ENCODE peak calls at places on chromosomes 3 and 15, in six cellular contexts. U, X, L, V, A and Y are unnamed samples.

GRCh38 chr15:70182858-70183695 is 85.4 kb upstream of the TLE3 start:
- DNase-seq in U (peak; percentile 52), X (no peak), L (no peak), V (no peak), A (no peak), Y (no peak)

GRCh38 chr3:171991166-171991565 is 48.2 kb upstream of the FNDC3B start:
- DNase-seq in U (no peak), X (no peak), L (no peak), V (no peak), A (no peak), Y (no peak)

GRCh38 chr3:64647825-64648224 is 40.0 kb downstream of the ADAMTS9 start:
- DNase-seq in U (no peak), X (no peak), L (no peak), V (no peak), A (no peak), Y (no peak)

GRCh38 chr3:47464603-47465002 is 11.1 kb downstream of the SCAP start:
- DNase-seq in U (no peak), X (no peak), L (no peak), V (no peak), A (no peak), Y (no peak)

GRCh38 chr3:78751266-78751665 is 1016.5 kb downstream of the ROBO1 start:
- DNase-seq in U (no peak), X (no peak), L (no peak), V (no peak), A (no peak), Y (no peak)

GRCh38 chr15:73601449-73602425 is 31.5 kb downstream of the NPTN start:
- DNase-seq in U (peak; percentile 66), X (no peak), L (no peak), V (peak; percentile 22), A (no peak), Y (no peak)

GRCh38 chr3:134036291-134036690 is 6.6 kb upstream of the SLCO2A1 start:
- DNase-seq in U (no peak), X (no peak), L (no peak), V (no peak), A (no peak), Y (no peak)

GRCh38 chr3:135802171-135802570 is 163.4 kb upstream of the PPP2R3A start:
- DNase-seq in U (no peak), X (no peak), L (no peak), V (no peak), A (no peak), Y (no peak)

GRCh38 chr3:57852896-57853295 is 96.8 kb downstream of the SLMAP start:
- DNase-seq in U (peak; percentile 65), X (no peak), L (no peak), V (no peak), A (no peak), Y (no peak)

GRCh38 chr3:109265300-109265699 is 51.0 kb downstream of the DPPA2 start:
- DNase-seq in U (peak; percentile 34), X (no peak), L (no peak), V (no peak), A (no peak), Y (no peak)

GRCh38 chr3:71962561-71963240 is 177.8 kb upstream of the PROK2 start:
- DNase-seq in U (no peak), X (no peak), L (no peak), V (no peak), A (no peak), Y (no peak)

GRCh38 chr15:84981711-84982300 is at the start of gene PDE8A:
- DNase-seq in U (peak; percentile 58), X (no peak), L (no peak), V (peak; percentile 70), A (peak; percentile 27), Y (no peak)

GRCh38 chr15:87826119-87826730 is 430.3 kb downstream of the NTRK3 start:
- DNase-seq in U (no peak), X (no peak), L (no peak), V (no peak), A (no peak), Y (no peak)

GRCh38 chr15:72231847-72232461 is 964 bp upstream of the PKM start:
- DNase-seq in U (peak; percentile 90), X (no peak), L (no peak), V (peak; percentile 47), A (peak; percentile 65), Y (no peak)

GRCh38 chr15:40096094-40096876 is 12.4 kb downstream of the BMF start:
- DNase-seq in U (no peak), X (no peak), L (no peak), V (no peak), A (no peak), Y (no peak)

GRCh38 chr3:89845053-89845452 is 737.6 kb downstream of the EPHA3 start:
- DNase-seq in U (no peak), X (no peak), L (no peak), V (no peak), A (no peak), Y (no peak)

GRCh38 chr3:49165771-49166751 is at the start of gene CCDC71:
- DNase-seq in U (peak; percentile 73), X (peak; percentile 41), L (peak; percentile 60), V (peak; percentile 82), A (peak; percentile 65), Y (peak; percentile 86)

GRCh38 chr3:193960485-193961172 is 175.3 kb upstream of the HES1 start:
- DNase-seq in U (no peak), X (no peak), L (no peak), V (no peak), A (no peak), Y (no peak)

GRCh38 chr3:112687621-112688020 is 46.7 kb upstream of the CCDC80 start:
- DNase-seq in U (no peak), X (no peak), L (no peak), V (no peak), A (no peak), Y (no peak)

GRCh38 chr15:25597576-25597975 is 158.8 kb upstream of the UBE3A start:
- DNase-seq in U (no peak), X (no peak), L (no peak), V (no peak), A (no peak), Y (no peak)

GRCh38 chr3:127208483-127209100 is 15.7 kb downstream of the PRR23E start:
- DNase-seq in U (no peak), X (no peak), L (no peak), V (no peak), A (no peak), Y (no peak)

GRCh38 chr3:99708207-99708745 is 69.9 kb downstream of the COL8A1 start:
- DNase-seq in U (peak; percentile 85), X (no peak), L (no peak), V (no peak), A (no peak), Y (no peak)

GRCh38 chr15:60917469-60918130 is 311.5 kb downstream of the RORA start:
- DNase-seq in U (peak; percentile 15), X (no peak), L (no peak), V (peak; percentile 63), A (no peak), Y (peak; percentile 62)

GRCh38 chr15:67303490-67304363 is 49.1 kb downstream of the IQCH start:
- DNase-seq in U (peak; percentile 72), X (no peak), L (no peak), V (no peak), A (peak; percentile 6), Y (no peak)

GRCh38 chr3:82087958-82088357 is 326.5 kb upstream of the GBE1 start:
- DNase-seq in U (peak; percentile 90), X (no peak), L (no peak), V (no peak), A (no peak), Y (no peak)

GRCh38 chr3:121752261-121752660 is 2.7 kb upstream of the GOLGB1 start:
- DNase-seq in U (no peak), X (no peak), L (no peak), V (no peak), A (no peak), Y (no peak)

GRCh38 chr3:186588619-186589018 is 18.1 kb downstream of the DNAJB11 start:
- DNase-seq in U (no peak), X (no peak), L (no peak), V (no peak), A (no peak), Y (no peak)

GRCh38 chr15:62533687-62534086 is 368.6 kb upstream of the C2CD4B start:
- DNase-seq in U (no peak), X (no peak), L (no peak), V (no peak), A (no peak), Y (no peak)

GRCh38 chr3:125194849-125195601 is 17.5 kb downstream of the SLC12A8 start:
- DNase-seq in U (peak; percentile 96), X (no peak), L (no peak), V (no peak), A (no peak), Y (no peak)

GRCh38 chr3:66336358-66336766 is 115.6 kb downstream of the SLC25A26 start:
- DNase-seq in U (peak; percentile 60), X (no peak), L (no peak), V (no peak), A (no peak), Y (no peak)

GRCh38 chr3:52299815-52300611 is 12.4 kb downstream of the GLYCTK start:
- DNase-seq in U (peak; percentile 34), X (no peak), L (no peak), V (no peak), A (no peak), Y (no peak)

GRCh38 chr15:56918046-56918906 is at the start of gene TCF12:
- DNase-seq in U (peak; percentile 98), X (peak; percentile 91), L (peak; percentile 76), V (peak; percentile 96), A (peak; percentile 80), Y (peak; percentile 99)

GRCh38 chr15:38486946-38487345 is 33.0 kb downstream of the FAM98B start:
- DNase-seq in U (no peak), X (no peak), L (no peak), V (no peak), A (no peak), Y (no peak)

GRCh38 chr3:130839815-130840214 is 54.1 kb upstream of the ATP2C1 start:
- DNase-seq in U (no peak), X (no peak), L (no peak), V (no peak), A (no peak), Y (no peak)

GRCh38 chr3:177197934-177198484 is 727 bp upstream of the TBL1XR1 start:
- DNase-seq in U (peak; percentile 36), X (peak; percentile 47), L (no peak), V (no peak), A (no peak), Y (no peak)

GRCh38 chr3:52845157-52845556 is 10.3 kb upstream of the MUSTN1 start:
- DNase-seq in U (peak; percentile 63), X (no peak), L (no peak), V (peak; percentile 65), A (no peak), Y (peak; percentile 86)

GRCh38 chr3:53181528-53181927 is 20.5 kb downstream of the PRKCD start:
- DNase-seq in U (no peak), X (no peak), L (no peak), V (no peak), A (no peak), Y (no peak)